ENCODE peak calls at places on chromosomes 4 and X, in five cellular contexts. V, P, L, B and U are unnamed samples.

GRCh38 chr4:120753854-120754253 is 168.7 kb downstream of the PRDM5 start:
- ATAC-seq in V (no peak), P (no peak), L (no peak), B (no peak), U (no peak)

GRCh38 chrX:102712967-102713677 is 874 bp downstream of the GPRASP2 start:
- ATAC-seq in V (peak; percentile 85), P (peak; percentile 90), L (peak; percentile 55), B (no peak), U (peak; percentile 76)

GRCh38 chrX:31240982-31241381 is 169.1 kb upstream of the FTHL17 start:
- ATAC-seq in V (no peak), P (no peak), L (no peak), B (peak; percentile 53), U (no peak)

GRCh38 chrX:77003956-77004355 is 443.2 kb upstream of the FGF16 start:
- ATAC-seq in V (no peak), P (peak; percentile 34), L (no peak), B (no peak), U (no peak)

GRCh38 chr4:148795156-148795864 is 353.1 kb upstream of the NR3C2 start:
- ATAC-seq in V (no peak), P (peak; percentile 71), L (no peak), B (no peak), U (no peak)

GRCh38 chr4:133759428-133759827 is 442.2 kb downstream of the PABPC4L start:
- ATAC-seq in V (no peak), P (no peak), L (no peak), B (no peak), U (no peak)

GRCh38 chrX:123731987-123732678 is 719 bp downstream of the THOC2 start:
- ATAC-seq in V (peak; percentile 48), P (peak; percentile 69), L (peak; percentile 49), B (peak; percentile 34), U (no peak)

GRCh38 chr4:92791876-92792490 is 488.2 kb downstream of the GRID2 start:
- ATAC-seq in V (no peak), P (no peak), L (no peak), B (no peak), U (no peak)

GRCh38 chr4:84235545-84235944 is 263.5 kb downstream of the NKX6-1 start:
- ATAC-seq in V (no peak), P (no peak), L (no peak), B (peak; percentile 99), U (no peak)

GRCh38 chrX:37813570-37813969 is 33.7 kb downstream of the CYBB start:
- ATAC-seq in V (no peak), P (no peak), L (no peak), B (peak; percentile 40), U (no peak)

GRCh38 chrX:114924423-114924822 is 93.0 kb downstream of the IL13RA2 start:
- ATAC-seq in V (no peak), P (no peak), L (no peak), B (no peak), U (no peak)
- TF ChIP-seq EP300 in V (no peak), P (no peak), L (no peak), B (no peak), U (no peak)

GRCh38 chr4:110085131-110085530 is 113.3 kb downstream of the ELOVL6 start:
- ATAC-seq in V (peak; percentile 78), P (peak; percentile 31), L (peak; percentile 63), B (peak; percentile 38), U (no peak)
- TF ChIP-seq POLR2AphosphoS5 in V (no peak), P (no peak), L (no peak), B (no peak), U (no peak)

DNA sequence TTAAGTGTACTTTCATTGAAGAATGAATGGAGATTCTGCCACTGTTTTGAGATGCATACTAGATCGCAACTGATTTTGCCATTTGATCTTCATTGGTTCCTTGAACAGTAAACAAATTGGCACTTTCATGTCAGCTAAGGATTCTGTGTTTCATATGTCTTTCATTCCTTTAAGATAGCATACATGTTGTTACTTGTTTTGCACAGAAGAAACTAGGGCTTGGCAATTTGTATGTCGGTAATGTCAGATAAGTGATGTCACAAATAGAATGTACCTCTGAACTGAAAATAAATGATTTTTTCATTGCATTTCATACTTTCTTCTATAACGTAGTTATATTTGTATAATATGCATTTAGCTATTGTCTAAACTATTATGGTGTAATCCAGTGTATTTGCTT is 73.2 kb upstream of the TENM3 start:
- ATAC-seq in V (no peak), P (no peak), L (no peak), B (no peak), U (no peak)
- TF ChIP-seq EP300 in V (no peak), P (no peak), L (no peak), B (no peak), U (no peak)

DNA sequence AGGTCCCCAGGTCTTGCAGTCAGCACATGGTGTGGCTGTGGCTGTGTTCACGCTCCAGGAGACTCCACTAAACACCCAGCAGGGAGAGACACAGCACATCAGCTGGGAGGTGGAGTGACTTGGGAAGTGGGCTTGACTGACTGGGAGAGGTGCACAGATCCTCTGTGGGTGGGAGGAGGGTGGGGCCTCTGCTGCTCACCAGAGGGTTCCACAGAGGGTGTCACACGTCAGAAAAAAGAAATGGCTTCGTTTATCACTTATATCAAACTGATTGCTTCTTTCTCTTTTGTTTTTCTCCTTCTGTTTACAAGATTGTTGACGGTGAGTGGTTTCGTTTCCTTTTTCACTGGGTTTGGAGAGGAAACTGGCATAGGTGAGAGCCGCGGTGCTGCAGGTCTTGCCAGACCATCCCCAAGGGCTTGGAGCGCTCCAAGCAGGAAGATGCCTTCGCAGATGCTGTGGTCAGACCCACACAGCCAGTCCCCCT is 24.8 kb upstream of the FAM193A start:
- ATAC-seq in V (no peak), P (no peak), L (no peak), B (peak; percentile 73), U (no peak)
- TF ChIP-seq POLR2AphosphoS5 in V (no peak), P (no peak), L (no peak), B (no peak), U (no peak)

GRCh38 chr4:62487016-62487415 is 1286.9 kb downstream of the ADGRL3 start:
- ATAC-seq in V (no peak), P (peak; percentile 39), L (no peak), B (no peak), U (no peak)
- TF ChIP-seq EP300 in V (no peak), P (no peak), L (no peak), B (no peak), U (no peak)

GRCh38 chr4:73904491-73904890 is 35.3 kb downstream of the CXCL1 start:
- ATAC-seq in V (no peak), P (peak; percentile 70), L (no peak), B (no peak), U (peak; percentile 48)
- TF ChIP-seq POLR2AphosphoS5 in V (no peak), P (no peak), L (no peak), B (no peak), U (peak; percentile 41)

GRCh38 chrX:106950381-106950780 is 30.2 kb downstream of the CLDN2 start:
- ATAC-seq in V (no peak), P (no peak), L (no peak), B (no peak), U (no peak)

GRCh38 chrX:106951230-106951629 is 31.0 kb downstream of the CLDN2 start:
- ATAC-seq in V (no peak), P (no peak), L (no peak), B (no peak), U (no peak)

GRCh38 chrX:106946449-106946848 is 26.2 kb downstream of the CLDN2 start:
- ATAC-seq in V (no peak), P (no peak), L (no peak), B (no peak), U (no peak)

GRCh38 chrX:106949366-106949765 is 29.2 kb downstream of the CLDN2 start:
- ATAC-seq in V (no peak), P (no peak), L (no peak), B (no peak), U (no peak)

DNA sequence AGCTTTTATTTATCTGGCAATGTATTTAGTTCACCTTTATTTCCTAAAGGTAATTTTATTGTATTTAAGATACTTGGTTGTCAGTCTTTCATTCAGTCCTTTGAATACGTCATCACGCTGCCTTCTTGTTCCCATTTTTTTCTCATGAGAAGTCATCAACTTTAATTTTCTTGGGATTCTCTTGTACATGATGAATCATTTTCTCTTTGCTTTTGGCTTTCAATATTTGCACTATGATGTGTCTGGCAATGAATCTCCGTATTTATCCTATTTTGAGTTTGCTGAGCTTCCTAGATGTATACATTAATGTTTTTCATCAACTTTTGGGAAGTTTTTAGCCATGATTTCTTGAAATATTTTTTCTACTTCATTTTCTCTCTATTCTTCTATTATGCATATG is 28.4 kb downstream of the CLDN2 start:
- ATAC-seq in V (no peak), P (no peak), L (no peak), B (no peak), U (no peak)
- TF ChIP-seq EP300 in V (no peak), P (no peak), L (no peak), B (no peak), U (no peak)

GRCh38 chr4:85808864-85809263 is 333.9 kb downstream of the ARHGAP24 start:
- ATAC-seq in V (no peak), P (no peak), L (no peak), B (no peak), U (no peak)

GRCh38 chr4:85815796-85816459 is 341.0 kb downstream of the ARHGAP24 start:
- ATAC-seq in V (no peak), P (no peak), L (no peak), B (no peak), U (no peak)

GRCh38 chr4:85808104-85808503 is 333.2 kb downstream of the ARHGAP24 start:
- ATAC-seq in V (no peak), P (no peak), L (no peak), B (no peak), U (no peak)

GRCh38 chr4:85807247-85807915 is 332.4 kb downstream of the ARHGAP24 start:
- ATAC-seq in V (no peak), P (peak; percentile 85), L (no peak), B (no peak), U (peak; percentile 58)

DNA sequence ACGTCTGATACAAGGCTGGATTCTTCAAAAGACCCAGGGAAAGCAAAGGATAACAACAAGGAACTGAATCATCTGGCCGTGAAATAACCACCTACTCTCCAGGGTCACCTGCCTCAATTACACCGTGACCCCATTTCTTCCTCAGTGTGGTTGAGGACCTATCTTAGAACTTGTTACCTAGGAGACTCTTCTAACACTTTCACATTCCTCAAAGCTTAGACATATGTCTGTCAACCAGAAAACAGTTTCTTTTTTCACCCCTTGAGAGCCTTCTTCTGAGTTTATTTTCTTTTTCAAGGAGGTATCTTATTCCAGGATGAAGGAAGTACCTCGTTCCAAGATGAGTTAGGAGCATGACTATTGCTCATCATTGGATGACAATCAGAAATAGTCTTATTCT is 337.8 kb downstream of the ARHGAP24 start:
- ATAC-seq in V (no peak), P (no peak), L (no peak), B (no peak), U (no peak)
- TF ChIP-seq POLR2AphosphoS5 in V (no peak), P (no peak), L (no peak), B (no peak), U (no peak)